ENCODE peak calls at places on chromosome 4, in four cellular contexts. One of them, this sample, is unnamed.

GRCh38 chr4:79913581-79913980 is 159.4 kb downstream of the ANTXR2 start:
- DNase-seq in left kidney: no peak
- DNase-seq in iris pigment epithelial cell: peak
- DNase-seq in stimulated activated CD4-positive, alpha-beta T cell treated with anti-CD3 and anti-CD28 coated beads, Interleukin-4, amount 100 ng/mL, for 1 hour: no peak
- DNase-seq in this sample: no peak

GRCh38 chr4:150237110-150237852 is 159.0 kb downstream of the DCLK2 start:
- DNase-seq in iris pigment epithelial cell: peak
- DNase-seq in left kidney: no peak
- DNase-seq in stimulated activated CD4-positive, alpha-beta T cell treated with anti-CD3 and anti-CD28 coated beads, Interleukin-4, amount 100 ng/mL, for 1 hour: no peak
- DNase-seq in this sample: no peak

GRCh38 chr4:99723555-99724450 is 66.2 kb upstream of the C4orf54 start:
- DNase-seq in iris pigment epithelial cell: peak
- DNase-seq in stimulated activated CD4-positive, alpha-beta T cell treated with anti-CD3 and anti-CD28 coated beads, Interleukin-4, amount 100 ng/mL, for 1 hour: peak
- DNase-seq in left kidney: peak
- DNase-seq in this sample: peak

GRCh38 chr4:144399927-144400326 is 246.0 kb upstream of the HHIP start:
- DNase-seq in left kidney: no peak
- DNase-seq in iris pigment epithelial cell: peak
- DNase-seq in stimulated activated CD4-positive, alpha-beta T cell treated with anti-CD3 and anti-CD28 coated beads, Interleukin-4, amount 100 ng/mL, for 1 hour: no peak
- DNase-seq in this sample: no peak

GRCh38 chr4:54553001-54553400 is 104.8 kb upstream of the KIT start:
- DNase-seq in left kidney: no peak
- DNase-seq in stimulated activated CD4-positive, alpha-beta T cell treated with anti-CD3 and anti-CD28 coated beads, Interleukin-4, amount 100 ng/mL, for 1 hour: no peak
- DNase-seq in iris pigment epithelial cell: no peak
- DNase-seq in this sample: no peak

GRCh38 chr4:94515365-94515764 is 63.6 kb downstream of the PDLIM5 start:
- DNase-seq in left kidney: no peak
- DNase-seq in stimulated activated CD4-positive, alpha-beta T cell treated with anti-CD3 and anti-CD28 coated beads, Interleukin-4, amount 100 ng/mL, for 1 hour: no peak
- DNase-seq in iris pigment epithelial cell: peak
- DNase-seq in this sample: no peak

GRCh38 chr4:119025916-119026661 is 109.5 kb upstream of the MYOZ2 start:
- DNase-seq in stimulated activated CD4-positive, alpha-beta T cell treated with anti-CD3 and anti-CD28 coated beads, Interleukin-4, amount 100 ng/mL, for 1 hour: no peak
- DNase-seq in left kidney: no peak
- DNase-seq in iris pigment epithelial cell: peak
- DNase-seq in this sample: no peak

GRCh38 chr4:3417448-3417847 is 24.3 kb upstream of the HGFAC start:
- DNase-seq in stimulated activated CD4-positive, alpha-beta T cell treated with anti-CD3 and anti-CD28 coated beads, Interleukin-4, amount 100 ng/mL, for 1 hour: no peak
- DNase-seq in left kidney: no peak
- DNase-seq in iris pigment epithelial cell: no peak
- DNase-seq in this sample: no peak

GRCh38 chr4:2290974-2291704 is 29.2 kb upstream of the MXD4 start:
- DNase-seq in left kidney: no peak
- DNase-seq in iris pigment epithelial cell: no peak
- DNase-seq in stimulated activated CD4-positive, alpha-beta T cell treated with anti-CD3 and anti-CD28 coated beads, Interleukin-4, amount 100 ng/mL, for 1 hour: peak
- DNase-seq in this sample: no peak

GRCh38 chr4:21991050-21991449 is 42.5 kb upstream of the KCNIP4 start:
- DNase-seq in stimulated activated CD4-positive, alpha-beta T cell treated with anti-CD3 and anti-CD28 coated beads, Interleukin-4, amount 100 ng/mL, for 1 hour: no peak
- DNase-seq in iris pigment epithelial cell: peak
- DNase-seq in left kidney: no peak
- DNase-seq in this sample: no peak

GRCh38 chr4:15451866-15452765 is 17.6 kb upstream of the CC2D2A start:
- DNase-seq in stimulated activated CD4-positive, alpha-beta T cell treated with anti-CD3 and anti-CD28 coated beads, Interleukin-4, amount 100 ng/mL, for 1 hour: no peak
- DNase-seq in left kidney: no peak
- DNase-seq in iris pigment epithelial cell: peak
- DNase-seq in this sample: no peak

GRCh38 chr4:164169591-164169990 is 584.3 kb upstream of the SMIM31 start:
- DNase-seq in left kidney: no peak
- DNase-seq in stimulated activated CD4-positive, alpha-beta T cell treated with anti-CD3 and anti-CD28 coated beads, Interleukin-4, amount 100 ng/mL, for 1 hour: no peak
- DNase-seq in iris pigment epithelial cell: peak
- DNase-seq in this sample: no peak

GRCh38 chr4:130026185-130026584 is 930.2 kb downstream of the C4orf33 start:
- DNase-seq in stimulated activated CD4-positive, alpha-beta T cell treated with anti-CD3 and anti-CD28 coated beads, Interleukin-4, amount 100 ng/mL, for 1 hour: no peak
- DNase-seq in left kidney: no peak
- DNase-seq in iris pigment epithelial cell: no peak
- DNase-seq in this sample: peak

GRCh38 chr4:67871867-67872266 is 11.9 kb downstream of the TMPRSS11D start:
- DNase-seq in iris pigment epithelial cell: peak
- DNase-seq in stimulated activated CD4-positive, alpha-beta T cell treated with anti-CD3 and anti-CD28 coated beads, Interleukin-4, amount 100 ng/mL, for 1 hour: no peak
- DNase-seq in left kidney: peak
- DNase-seq in this sample: peak

GRCh38 chr4:7625073-7625472 is 190.3 kb upstream of the PSAPL1 start:
- DNase-seq in stimulated activated CD4-positive, alpha-beta T cell treated with anti-CD3 and anti-CD28 coated beads, Interleukin-4, amount 100 ng/mL, for 1 hour: no peak
- DNase-seq in iris pigment epithelial cell: peak
- DNase-seq in left kidney: no peak
- DNase-seq in this sample: no peak

GRCh38 chr4:122673252-122673651 is 52.4 kb upstream of the IL21 start:
- DNase-seq in iris pigment epithelial cell: no peak
- DNase-seq in stimulated activated CD4-positive, alpha-beta T cell treated with anti-CD3 and anti-CD28 coated beads, Interleukin-4, amount 100 ng/mL, for 1 hour: no peak
- DNase-seq in left kidney: no peak
- DNase-seq in this sample: no peak

GRCh38 chr4:104966349-104967033 is 180.2 kb upstream of the TET2 start:
- DNase-seq in stimulated activated CD4-positive, alpha-beta T cell treated with anti-CD3 and anti-CD28 coated beads, Interleukin-4, amount 100 ng/mL, for 1 hour: no peak
- DNase-seq in iris pigment epithelial cell: peak
- DNase-seq in left kidney: peak
- DNase-seq in this sample: no peak

GRCh38 chr4:168070903-168071302 is 21.4 kb upstream of the ANXA10 start:
- DNase-seq in iris pigment epithelial cell: peak
- DNase-seq in stimulated activated CD4-positive, alpha-beta T cell treated with anti-CD3 and anti-CD28 coated beads, Interleukin-4, amount 100 ng/mL, for 1 hour: no peak
- DNase-seq in left kidney: no peak
- DNase-seq in this sample: no peak

GRCh38 chr4:26131711-26132110 is 189.1 kb upstream of the RBPJ start:
- DNase-seq in iris pigment epithelial cell: no peak
- DNase-seq in stimulated activated CD4-positive, alpha-beta T cell treated with anti-CD3 and anti-CD28 coated beads, Interleukin-4, amount 100 ng/mL, for 1 hour: no peak
- DNase-seq in left kidney: no peak
- DNase-seq in this sample: no peak

GRCh38 chr4:149841686-149842085 is 26.0 kb upstream of the IQCM start:
- DNase-seq in stimulated activated CD4-positive, alpha-beta T cell treated with anti-CD3 and anti-CD28 coated beads, Interleukin-4, amount 100 ng/mL, for 1 hour: no peak
- DNase-seq in left kidney: no peak
- DNase-seq in iris pigment epithelial cell: no peak
- DNase-seq in this sample: peak

GRCh38 chr4:99540287-99540939 is 23.4 kb downstream of the TRMT10A start:
- DNase-seq in stimulated activated CD4-positive, alpha-beta T cell treated with anti-CD3 and anti-CD28 coated beads, Interleukin-4, amount 100 ng/mL, for 1 hour: no peak
- DNase-seq in iris pigment epithelial cell: no peak
- DNase-seq in left kidney: no peak
- DNase-seq in this sample: no peak

GRCh38 chr4:73446336-73446938 is 10.4 kb downstream of the AFP start:
- DNase-seq in stimulated activated CD4-positive, alpha-beta T cell treated with anti-CD3 and anti-CD28 coated beads, Interleukin-4, amount 100 ng/mL, for 1 hour: no peak
- DNase-seq in iris pigment epithelial cell: peak
- DNase-seq in left kidney: peak
- DNase-seq in this sample: peak

GRCh38 chr4:27318740-27319139 is 458.1 kb downstream of the STIM2 start:
- DNase-seq in left kidney: peak
- DNase-seq in stimulated activated CD4-positive, alpha-beta T cell treated with anti-CD3 and anti-CD28 coated beads, Interleukin-4, amount 100 ng/mL, for 1 hour: no peak
- DNase-seq in iris pigment epithelial cell: peak
- DNase-seq in this sample: peak

This sample was measured in mesendoderm.